ENCODE peak calls at places on chromosomes 11 and 22, in ten cellular contexts. U, Y, R, I, W, E, O, P, C and Q are unnamed samples.

GRCh38 chr11:6468712-6469495 is 4.8 kb downstream of the TRIM3 start:
- DNase-seq in E (peak), O (peak), Y (peak), P (no peak), W (peak), U (peak), R (peak), C (peak), I (peak), Q (peak)

GRCh38 chr11:95849087-95849825 is 59.0 kb downstream of the CEP57 start:
- DNase-seq in Y (peak), P (peak), W (peak), C (peak), I (peak), R (peak), U (peak), E (no peak), O (no peak), Q (peak)

GRCh38 chr11:69647761-69648497 is 7.0 kb downstream of the CCND1 start:
- DNase-seq in W (no peak), O (peak), E (peak), C (no peak), I (peak), P (no peak), Y (no peak), U (no peak), R (no peak), Q (no peak)

GRCh38 chr11:61978703-61979661 is 11.5 kb upstream of the FTH1 start:
- DNase-seq in P (no peak), Y (no peak), I (peak), O (peak), E (no peak), W (no peak), C (no peak), R (no peak), U (peak), Q (no peak)

GRCh38 chr22:45804319-45804985 is 132.8 kb downstream of the ATXN10 start:
- DNase-seq in U (no peak), P (no peak), W (no peak), I (peak), Y (no peak), R (no peak), C (no peak), E (no peak), O (no peak), Q (no peak)

GRCh38 chr11:21654091-21654490 is 538.8 kb upstream of the ANO5 start:
- DNase-seq in W (no peak), E (no peak), O (no peak), C (no peak), R (no peak), Y (no peak), U (no peak), P (no peak), I (no peak), Q (no peak)

GRCh38 chr11:124754309-124754708 is 2.3 kb upstream of the VSIG2 start:
- DNase-seq in R (no peak), U (no peak), C (no peak), E (no peak), P (no peak), O (no peak), Y (no peak), I (no peak), W (peak), Q (no peak)

GRCh38 chr11:45179686-45180085 is 33.2 kb downstream of the PRDM11 start:
- DNase-seq in W (no peak), C (no peak), P (no peak), I (no peak), U (no peak), R (no peak), Y (no peak), E (no peak), O (no peak), Q (no peak)

GRCh38 chr11:27319065-27319464 is 44.0 kb downstream of the CCDC34 start:
- DNase-seq in O (no peak), C (peak), E (no peak), P (no peak), W (peak), I (peak), R (no peak), U (no peak), Y (no peak), Q (no peak)

GRCh38 chr11:78740175-78741161 is 165.8 kb upstream of the NARS2 start:
- DNase-seq in I (no peak), W (no peak), E (no peak), U (no peak), Y (no peak), P (no peak), C (no peak), R (no peak), O (no peak), Q (no peak)

GRCh38 chr11:78346799-78347198 is 70.8 kb downstream of the GAB2 start:
- DNase-seq in C (no peak), W (no peak), E (no peak), I (peak), U (no peak), O (no peak), Y (no peak), R (no peak), P (no peak), Q (no peak)

GRCh38 chr11:130476200-130476921 is 27.9 kb downstream of the ADAMTS15 start:
- DNase-seq in O (no peak), P (no peak), U (peak), W (peak), C (no peak), R (no peak), E (no peak), I (no peak), Y (no peak), Q (no peak)

GRCh38 chr11:62830904-62831519 is 839 bp downstream of the STX5 start:
- DNase-seq in Y (no peak), U (no peak), E (no peak), W (no peak), I (no peak), C (no peak), P (no peak), R (peak), O (peak), Q (no peak)

GRCh38 chr22:37784829-37785495 is 22.8 kb upstream of the GCAT start:
- DNase-seq in U (no peak), Y (no peak), E (no peak), O (no peak), I (no peak), R (no peak), W (no peak), P (peak), C (no peak), Q (no peak)

GRCh38 chr11:79437274-79437980 is 3.4 kb downstream of the TENM4 start:
- DNase-seq in P (no peak), W (peak), O (peak), R (peak), U (peak), I (peak), C (peak), E (no peak), Y (peak), Q (peak)

GRCh38 chr11:65422104-65422632 is 430 bp upstream of the NEAT1 start:
- DNase-seq in I (peak), R (peak), O (peak), P (peak), W (peak), Y (peak), E (peak), U (peak), C (peak), Q (peak)

GRCh38 chr11:14499178-14499559 is 442 bp downstream of the COPB1 start:
- DNase-seq in R (peak), P (no peak), I (peak), U (peak), Y (peak), W (peak), C (peak), O (peak), E (no peak), Q (peak)

GRCh38 chr22:26065847-26066246 is 103.4 kb upstream of the SEZ6L start:
- DNase-seq in U (no peak), P (no peak), O (no peak), C (peak), W (no peak), I (no peak), R (no peak), Y (no peak), E (no peak), Q (no peak)

GRCh38 chr11:102762414-102762813 is 18.0 kb downstream of the MMP10 start:
- DNase-seq in I (peak), W (peak), Y (no peak), R (no peak), O (no peak), U (no peak), C (peak), P (no peak), E (no peak), Q (no peak)

GRCh38 chr22:41482319-41482935 is 13.5 kb downstream of the ACO2 start:
- DNase-seq in R (no peak), P (no peak), O (no peak), E (no peak), Y (no peak), U (no peak), C (no peak), W (peak), I (peak), Q (no peak)

GRCh38 chr11:8905528-8906165 is 5.3 kb upstream of the AKIP1 start:
- DNase-seq in W (peak), O (no peak), Y (no peak), C (peak), E (no peak), I (peak), R (no peak), P (no peak), U (no peak), Q (no peak)

GRCh38 chr22:47042116-47042825 is 279.8 kb downstream of the TBC1D22A start:
- DNase-seq in W (no peak), U (no peak), R (no peak), P (no peak), O (peak), C (no peak), Y (no peak), I (no peak), E (peak), Q (no peak)

GRCh38 chr22:17569971-17570511 is 6.7 kb downstream of the SLC25A18 start:
- DNase-seq in W (peak), U (no peak), I (peak), R (no peak), P (no peak), O (no peak), Y (no peak), C (no peak), E (no peak), Q (no peak)

GRCh38 chr11:111344032-111344431 is 35.0 kb downstream of the POU2AF1 start:
- DNase-seq in O (no peak), R (no peak), P (no peak), U (no peak), Y (no peak), I (peak), E (no peak), W (peak), C (peak), Q (no peak)

GRCh38 chr11:1401656-1402221 is 12.0 kb downstream of the BRSK2 start:
- DNase-seq in W (peak), I (peak), E (no peak), R (peak), Y (peak), P (peak), U (peak), O (no peak), C (peak), Q (peak)

GRCh38 chr11:95897731-95898130 is 26.2 kb downstream of the MTMR2 start:
- DNase-seq in P (no peak), W (peak), Y (no peak), O (no peak), I (peak), U (no peak), R (no peak), C (no peak), E (no peak), Q (no peak)

DNA sequence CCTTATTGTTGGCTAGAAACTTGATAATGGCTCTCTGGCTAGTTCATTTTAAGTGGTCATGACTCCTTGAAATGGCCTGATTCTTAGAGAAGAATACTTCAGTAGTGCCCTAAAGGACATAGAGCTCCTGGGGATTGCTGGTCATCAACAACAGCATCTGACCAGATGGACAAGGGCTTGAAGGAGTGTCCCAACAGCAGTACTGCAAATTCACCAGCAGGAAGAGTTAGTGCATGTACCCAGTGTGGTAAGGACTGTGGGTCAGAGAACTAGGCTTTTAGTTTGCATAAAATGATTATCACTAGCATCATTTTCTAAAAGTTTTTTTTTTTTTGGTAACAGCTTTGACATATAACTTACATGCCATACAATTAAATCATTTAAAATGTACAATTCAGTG is 39.5 kb upstream of the CUL5 start:
- DNase-seq in P (no peak), C (no peak), W (no peak), E (no peak), U (no peak), I (peak), O (no peak), R (no peak), Y (no peak), Q (no peak)
- TF ChIP-seq CTCF in P (no peak), C (no peak), W (no peak), E (peak), U (no peak), I (no peak), O (no peak), R (no peak), Y (no peak), Q (no peak)

GRCh38 chr22:21641417-21641794 is 696 bp upstream of the SDF2L1 start:
- DNase-seq in E (no peak), R (peak), W (peak), I (peak), P (peak), U (no peak), C (no peak), Y (peak), O (no peak), Q (peak)

GRCh38 chr22:21643533-21644357 is 1.6 kb downstream of the SDF2L1 start:
- DNase-seq in W (no peak), P (no peak), C (no peak), Y (no peak), R (no peak), E (no peak), U (no peak), O (no peak), I (no peak), Q (no peak)

GRCh38 chr22:21642584-21643448 is 714 bp downstream of the SDF2L1 start:
- DNase-seq in C (no peak), O (peak), U (no peak), W (peak), R (peak), P (no peak), Y (peak), I (peak), E (no peak), Q (peak)

GRCh38 chr22:21640810-21641209 is 1.3 kb upstream of the SDF2L1 start:
- DNase-seq in W (no peak), C (no peak), E (no peak), Y (no peak), O (no peak), P (no peak), I (no peak), R (no peak), U (no peak), Q (no peak)

GRCh38 chr22:21641795-21642583 is at the start of gene SDF2L1:
- DNase-seq in U (peak), I (peak), P (peak), E (peak), Y (peak), R (peak), C (peak), W (peak), O (peak), Q (peak)
- TF ChIP-seq CTCF in U (peak), I (no peak), P (no peak), E (peak), Y (no peak), R (no peak), C (no peak), W (no peak), O (peak), Q (no peak)

GRCh38 chr11:100932474-100933100 is 197.0 kb downstream of the PGR start:
- DNase-seq in R (no peak), W (peak), E (no peak), I (peak), Y (no peak), U (no peak), O (no peak), P (no peak), C (peak), Q (no peak)
- TF ChIP-seq CTCF in R (peak), W (peak), E (peak), I (peak), Y (no peak), U (peak), O (peak), P (peak), C (peak), Q (peak)

DNA sequence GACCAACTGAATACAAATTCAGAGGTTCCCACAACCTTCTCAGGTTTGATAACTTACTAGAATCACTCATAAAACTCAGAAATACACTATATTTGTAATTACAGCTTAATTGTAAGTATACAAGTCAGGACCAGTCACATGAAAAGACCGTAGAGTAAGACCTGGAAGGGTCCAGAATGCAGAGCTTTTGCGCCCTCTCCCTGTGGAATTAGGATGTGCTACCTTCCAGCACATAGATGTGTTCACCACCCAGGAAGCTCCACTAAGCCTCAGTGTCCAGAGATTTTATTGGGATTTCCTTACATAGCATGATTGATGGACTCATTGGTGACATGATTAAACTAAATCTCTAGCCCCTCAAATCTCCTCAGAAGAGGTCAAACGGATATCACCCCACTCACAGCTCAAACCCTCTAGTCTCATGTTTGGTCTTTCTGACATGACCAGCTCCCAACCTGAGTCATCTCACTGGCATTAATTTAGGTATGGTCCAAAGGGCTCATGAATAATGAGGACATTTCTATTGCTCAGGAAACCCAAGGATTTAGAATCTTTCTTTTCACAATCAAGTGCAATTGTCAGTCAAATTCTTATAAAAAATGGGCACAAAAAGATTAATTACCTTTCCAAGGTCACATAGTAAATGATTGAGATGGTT is 77.2 kb upstream of the UBASH3B start:
- DNase-seq in C (no peak), U (no peak), I (no peak), O (no peak), E (no peak), R (no peak), P (no peak), Y (no peak), W (no peak), Q (no peak)
- TF ChIP-seq CTCF in C (no peak), U (no peak), I (no peak), O (no peak), E (peak), R (no peak), P (no peak), Y (no peak), W (peak), Q (no peak)